ENCODE peak calls at places on chromosomes 13 and 19, in eight cellular contexts. F is AG10803, L is lung, R is esophagus squamous epithelium, E is thoracic aorta, Y is body of pancreas, A is mammary epithelial cell, K is WERI-Rb-1. J is an unnamed sample.

GRCh38 chr19:47240996-47241918 is 10.3 kb upstream of the BBC3 start:
- DNase-seq in L (peak), E (peak), F (peak), K (peak), R (no peak), Y (peak), A (peak), J (no peak)

GRCh38 chr19:10104665-10105221 is 1.4 kb upstream of the PPAN start:
- DNase-seq in E (no peak), F (no peak), A (no peak), R (no peak), K (no peak), L (no peak), Y (no peak), J (no peak)

GRCh38 chr13:109868583-109869311 is 82.4 kb upstream of the IRS2 start:
- DNase-seq in L (no peak), K (no peak), E (no peak), Y (no peak), F (no peak), R (no peak), A (no peak), J (no peak)

GRCh38 chr19:30457484-30457883 is 85.3 kb downstream of the ZNF536 start:
- DNase-seq in Y (no peak), E (no peak), L (no peak), A (no peak), F (no peak), R (no peak), K (no peak), J (no peak)

GRCh38 chr13:79079351-79079839 is 326.7 kb downstream of the RBM26 start:
- DNase-seq in L (no peak), K (no peak), E (no peak), R (no peak), Y (no peak), A (peak), F (no peak), J (no peak)

GRCh38 chr13:60756306-60756705 is 359.3 kb downstream of the TDRD3 start:
- DNase-seq in K (no peak), F (peak), L (no peak), E (no peak), A (no peak), Y (no peak), R (no peak), J (no peak)

GRCh38 chr13:55199132-55199531 is 1941.6 kb upstream of the PRR20A start:
- DNase-seq in K (peak), A (no peak), F (no peak), E (no peak), Y (no peak), R (no peak), L (no peak), J (no peak)

GRCh38 chr13:61777902-61778301 is 362.3 kb upstream of the PCDH20 start:
- DNase-seq in K (no peak), F (no peak), A (no peak), R (no peak), E (no peak), Y (no peak), L (no peak), J (no peak)

GRCh38 chr13:23674795-23675640 is 104.8 kb downstream of the TNFRSF19 start:
- DNase-seq in A (peak), L (no peak), K (no peak), F (peak), R (no peak), Y (no peak), E (no peak), J (no peak)

GRCh38 chr13:112761701-112762689 is 72.2 kb downstream of the ATP11A start:
- DNase-seq in Y (no peak), E (no peak), L (peak), R (no peak), F (peak), K (no peak), A (no peak), J (no peak)

GRCh38 chr13:97474581-97474980 is 40.6 kb downstream of the RAP2A start:
- DNase-seq in R (no peak), K (no peak), A (no peak), F (no peak), L (no peak), E (no peak), Y (no peak), J (no peak)

GRCh38 chr13:31174018-31174417 is 12.3 kb upstream of the HSPH1 start:
- DNase-seq in E (no peak), R (no peak), F (peak), L (no peak), Y (no peak), K (no peak), A (no peak), J (no peak)

GRCh38 chr19:6108721-6109633 is 1.3 kb downstream of the RFX2 start:
- DNase-seq in A (peak), R (no peak), E (peak), Y (peak), F (peak), K (no peak), L (peak), J (no peak)

GRCh38 chr13:113393572-113394503 is 29.9 kb upstream of the GRTP1 start:
- DNase-seq in E (no peak), Y (peak), L (peak), A (peak), K (peak), F (peak), R (peak), J (peak)

GRCh38 chr19:49983645-49984229 is 22.8 kb upstream of the SIGLEC11 start:
- DNase-seq in K (peak), R (no peak), A (peak), F (peak), Y (peak), L (peak), E (peak), J (no peak)

GRCh38 chr13:97214921-97215320 is 7.2 kb upstream of the MBNL2 start:
- DNase-seq in E (no peak), K (no peak), A (no peak), Y (no peak), F (no peak), L (no peak), R (no peak), J (no peak)

GRCh38 chr13:98509271-98510155 is 67.4 kb downstream of the STK24 start:
- DNase-seq in F (peak), E (peak), L (peak), R (peak), A (peak), K (no peak), Y (no peak), J (peak)

GRCh38 chr13:90896022-90896421 is 451.5 kb upstream of the MIR17HG start:
- DNase-seq in R (no peak), F (no peak), L (no peak), Y (peak), E (no peak), A (no peak), K (no peak), J (no peak)

GRCh38 chr13:110398564-110399507 is 91.8 kb downstream of the COL4A2 start:
- DNase-seq in L (no peak), F (peak), K (no peak), R (no peak), E (no peak), Y (no peak), A (no peak), J (no peak)

GRCh38 chr13:60701919-60702318 is 304.9 kb downstream of the TDRD3 start:
- DNase-seq in A (no peak), L (no peak), K (no peak), E (no peak), R (no peak), Y (no peak), F (no peak), J (no peak)

GRCh38 chr19:18587962-18588610 is 512 bp upstream of the REX1BD start:
- DNase-seq in A (no peak), K (peak), R (no peak), Y (no peak), L (no peak), E (no peak), F (no peak), J (no peak)

GRCh38 chr19:35528218-35529038 is at the start of gene SBSN:
- DNase-seq in R (no peak), K (no peak), A (peak), L (no peak), Y (no peak), E (no peak), F (peak), J (no peak)

GRCh38 chr19:7636691-7637373 is at the start of gene STXBP2:
- DNase-seq in F (no peak), K (no peak), L (peak), R (peak), A (peak), Y (peak), E (no peak), J (no peak)

GRCh38 chr13:92362717-92363116 is 863.9 kb upstream of the GPC6 start:
- DNase-seq in Y (peak), E (no peak), R (no peak), A (no peak), L (no peak), F (no peak), K (peak), J (no peak)

GRCh38 chr13:70353096-70353495 is 244.8 kb upstream of the KLHL1 start:
- DNase-seq in A (no peak), R (no peak), L (no peak), E (no peak), K (no peak), Y (no peak), F (no peak), J (no peak)
- TF ChIP-seq CTCF in A (no peak), R (no peak), L (no peak), E (no peak), K (no peak), Y (no peak), F (no peak), J (no peak)

DNA sequence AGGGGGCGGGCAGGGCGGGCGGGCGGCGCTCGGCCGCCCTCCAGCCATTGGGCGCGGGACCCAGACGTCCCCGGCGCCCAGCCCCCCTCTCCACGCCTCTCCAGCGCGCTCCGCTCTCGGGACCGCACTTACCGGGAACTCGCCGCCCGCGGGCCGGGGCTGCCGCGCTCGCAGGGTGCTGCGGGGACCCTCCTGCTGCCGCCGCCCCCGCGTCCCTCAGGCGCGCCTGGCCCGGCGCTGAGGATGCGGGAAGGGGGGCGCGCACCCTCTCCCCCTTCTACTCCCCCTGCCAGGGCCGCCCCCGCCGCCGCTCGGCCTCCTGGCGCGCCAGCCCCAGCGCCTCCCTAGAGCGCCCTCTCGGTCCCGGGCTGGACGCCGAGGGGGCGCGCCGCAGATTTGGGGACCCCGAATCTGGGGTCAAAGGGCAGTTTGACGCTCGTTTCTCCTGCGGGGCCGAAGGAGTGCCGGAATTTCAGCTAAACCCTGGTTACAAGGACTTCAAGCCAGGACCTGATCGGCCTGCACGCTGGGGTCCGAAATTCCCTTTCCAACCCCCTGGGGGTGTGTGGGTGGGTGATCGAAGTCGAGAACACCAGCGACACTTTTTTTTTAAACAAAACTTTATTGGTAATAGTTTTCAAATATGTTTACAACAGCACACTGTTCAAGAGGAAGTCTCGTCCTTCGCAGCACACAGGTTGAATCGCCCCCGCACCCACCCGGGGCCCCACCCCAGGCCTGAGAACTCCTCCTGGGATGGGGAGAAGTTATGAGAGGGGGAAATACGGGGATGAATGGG is 734 bp upstream of the SAMD1 start:
- DNase-seq in E (no peak), Y (peak), R (no peak), F (peak), K (peak), L (no peak), A (peak), J (no peak)
- TF ChIP-seq CTCF in E (peak), Y (no peak), R (no peak), F (peak), K (peak), L (no peak), A (peak), J (peak)

DNA sequence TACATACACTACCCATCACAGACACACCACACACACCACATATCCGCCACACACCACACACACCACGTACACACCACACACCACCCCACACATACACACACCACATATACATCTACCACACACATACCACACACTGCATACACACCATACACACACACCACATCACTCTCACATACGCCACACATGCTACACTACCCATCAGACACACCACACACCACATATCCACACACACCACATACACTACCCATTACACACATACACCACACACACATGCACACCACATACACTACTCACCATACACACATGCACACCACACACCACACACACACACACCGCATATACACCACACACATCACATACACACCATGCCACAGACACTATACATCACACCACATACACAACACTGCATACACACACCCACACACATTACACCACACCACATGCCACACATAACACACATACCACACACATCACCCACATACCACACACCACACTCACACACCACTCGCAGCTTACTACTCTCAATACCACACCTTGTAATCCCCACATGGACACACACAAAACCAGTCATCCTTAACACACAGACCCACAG is 9.5 kb downstream of the ERFL start:
- DNase-seq in F (peak), L (no peak), A (no peak), E (no peak), Y (no peak), R (no peak), K (no peak), J (no peak)
- TF ChIP-seq CTCF in F (no peak), L (no peak), A (no peak), E (no peak), Y (no peak), R (no peak), K (no peak), J (no peak)

GRCh38 chr19:24033962-24034342 is 53.0 kb upstream of the ZNF254 start:
- DNase-seq in Y (peak), A (peak), F (peak), R (no peak), L (peak), E (peak), K (peak), J (no peak)

GRCh38 chr19:24032651-24033050 is 54.3 kb upstream of the ZNF254 start:
- DNase-seq in L (no peak), F (no peak), E (no peak), K (no peak), A (no peak), Y (peak), R (no peak), J (no peak)

GRCh38 chr19:24029941-24030636 is 56.9 kb upstream of the ZNF254 start:
- DNase-seq in R (no peak), A (no peak), E (no peak), K (peak), F (no peak), Y (no peak), L (no peak), J (no peak)

DNA sequence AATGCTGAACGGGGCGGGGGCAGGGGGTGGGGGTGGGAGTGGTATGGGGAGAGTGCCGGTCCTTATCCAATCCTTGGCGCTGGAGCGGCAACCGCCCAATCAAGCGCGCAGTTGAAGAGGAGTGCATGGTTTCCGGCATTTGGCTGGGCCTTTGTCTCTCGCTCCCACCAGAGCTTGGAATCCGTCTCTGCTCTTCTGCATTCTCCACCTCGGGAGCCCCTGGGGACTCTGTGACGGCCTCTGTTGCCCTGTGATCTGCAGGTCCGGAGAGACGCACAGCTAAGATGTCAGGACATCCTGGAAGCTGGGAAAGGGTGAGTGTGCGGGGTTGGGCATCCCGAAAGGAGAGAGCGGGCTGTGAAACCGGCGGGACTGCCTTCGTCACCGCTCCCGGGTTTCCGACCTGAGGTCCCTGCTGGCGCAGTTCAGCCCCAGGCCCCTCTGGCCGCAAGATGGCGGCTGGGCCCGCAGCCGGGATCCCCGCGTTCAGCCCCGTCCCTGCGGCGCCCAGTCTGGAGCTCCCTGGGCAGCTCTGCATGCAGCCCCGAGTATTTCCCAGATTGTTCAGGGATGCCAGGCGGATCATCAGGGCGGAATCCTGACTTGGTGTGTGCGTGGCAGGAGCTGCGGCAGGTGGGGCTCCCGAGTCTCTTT is 53.6 kb upstream of the ZNF254 start:
- DNase-seq in R (peak), A (peak), Y (peak), F (peak), E (peak), K (peak), L (peak), J (peak)
- TF ChIP-seq CTCF in R (no peak), A (no peak), Y (no peak), F (peak), E (no peak), K (peak), L (no peak), J (no peak)

DNA sequence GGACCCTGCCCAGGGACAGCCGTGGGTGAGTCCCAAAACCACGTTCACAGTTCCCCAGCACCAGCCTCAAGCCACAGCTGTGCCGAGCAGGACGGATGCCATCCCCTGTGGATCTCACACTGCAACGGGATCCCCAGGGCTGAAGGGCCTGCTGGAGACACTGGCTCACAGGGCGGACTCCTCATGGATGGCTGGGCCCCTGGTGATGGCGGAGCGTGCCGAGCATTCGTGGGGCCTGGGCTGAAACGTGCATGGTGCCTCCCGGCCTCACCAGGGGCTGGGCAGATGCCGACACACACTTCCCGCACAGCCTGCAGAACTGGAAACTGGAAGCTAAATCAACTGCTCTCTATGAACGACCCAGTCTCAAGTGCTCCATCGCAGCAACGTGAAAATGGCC is 9.6 kb downstream of the RNF126 start:
- DNase-seq in A (no peak), R (no peak), E (no peak), F (no peak), L (no peak), K (no peak), Y (no peak), J (no peak)
- TF ChIP-seq CTCF in A (no peak), R (no peak), E (no peak), F (no peak), L (no peak), K (no peak), Y (no peak), J (no peak)

GRCh38 chr13:49512578-49512977 is 16.8 kb downstream of the PHF11 start:
- DNase-seq in L (no peak), K (no peak), A (no peak), Y (no peak), E (no peak), F (no peak), R (no peak), J (no peak)

GRCh38 chr13:49521216-49521615 is 25.5 kb downstream of the PHF11 start:
- DNase-seq in Y (no peak), R (no peak), L (no peak), A (no peak), F (no peak), K (no peak), E (no peak), J (no peak)

GRCh38 chr13:49516467-49516866 is 20.7 kb downstream of the PHF11 start:
- DNase-seq in K (no peak), L (no peak), E (no peak), R (no peak), A (no peak), F (no peak), Y (peak), J (no peak)

GRCh38 chr13:49517461-49517860 is 21.7 kb downstream of the PHF11 start:
- DNase-seq in F (peak), K (no peak), L (no peak), E (no peak), R (no peak), Y (peak), A (no peak), J (no peak)
- TF ChIP-seq CTCF in F (peak), K (no peak), L (no peak), E (no peak), R (no peak), Y (no peak), A (peak), J (peak)

DNA sequence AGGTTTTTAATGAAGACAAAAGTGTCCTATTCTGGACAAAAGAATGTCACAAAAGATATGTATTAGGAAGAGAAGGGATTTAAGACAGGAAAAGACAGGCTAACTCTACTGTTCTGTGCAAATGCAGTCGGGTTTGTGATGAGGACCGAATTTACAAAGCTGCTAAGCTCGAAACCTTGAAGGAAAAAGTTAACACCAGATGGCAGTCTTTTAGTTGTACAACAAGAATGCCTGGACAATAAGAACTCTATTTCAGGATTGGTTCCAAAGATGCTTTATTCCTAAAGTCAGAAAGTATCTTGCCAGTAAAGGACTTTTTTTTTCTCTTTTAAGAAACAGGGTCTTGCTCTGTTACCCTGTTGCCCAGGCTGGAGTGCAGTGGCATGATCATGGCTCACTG is 51.1 kb downstream of the HS6ST3 start:
- DNase-seq in L (no peak), Y (no peak), F (peak), R (no peak), E (no peak), K (no peak), A (peak), J (no peak)
- TF ChIP-seq CTCF in L (no peak), Y (no peak), F (peak), R (no peak), E (no peak), K (peak), A (peak), J (peak)